ENCODE peak calls at places on chromosomes 1 and 21, in eight cellular contexts. G, W, L, J, T, Q, N and M are unnamed samples.

GRCh38 chr1:206557636-206558473 is 50.5 kb downstream of the RASSF5 start:
- DNase-seq in G (no peak), W (peak; percentile 27), L (no peak), J (no peak), T (no peak), Q (peak; percentile 54), N (no peak), M (no peak)

GRCh38 chr21:32587651-32588050 is 2.3 kb upstream of the TCP10L start:
- DNase-seq in G (no peak), W (no peak), L (no peak), J (no peak), T (no peak), Q (no peak), N (no peak), M (no peak)

GRCh38 chr21:36799869-36800268 is 101.0 kb downstream of the SIM2 start:
- DNase-seq in G (no peak), W (no peak), L (no peak), J (no peak), T (no peak), Q (no peak), N (no peak), M (no peak)

GRCh38 chr1:173916667-173917066 is 460 bp downstream of the SERPINC1 start:
- DNase-seq in G (no peak), W (no peak), L (no peak), J (no peak), T (no peak), Q (no peak), N (no peak), M (no peak)

GRCh38 chr1:18893120-18893519 is 9.2 kb downstream of the ALDH4A1 start:
- DNase-seq in G (peak; percentile 34), W (no peak), L (no peak), J (no peak), T (no peak), Q (no peak), N (no peak), M (no peak)

GRCh38 chr1:154866995-154867795 is 2.9 kb downstream of the KCNN3 start:
- DNase-seq in G (peak; percentile 85), W (no peak), L (no peak), J (no peak), T (peak; percentile 76), Q (no peak), N (peak; percentile 64), M (peak; percentile 48)

GRCh38 chr1:202796670-202797069 is 11.6 kb downstream of the KDM5B start:
- DNase-seq in G (no peak), W (no peak), L (no peak), J (no peak), T (no peak), Q (no peak), N (no peak), M (no peak)

GRCh38 chr1:58524353-58524945 is 22.1 kb downstream of the OMA1 start:
- DNase-seq in G (no peak), W (no peak), L (no peak), J (no peak), T (no peak), Q (no peak), N (no peak), M (no peak)

GRCh38 chr1:29785137-29785527 is 548.8 kb downstream of the PTPRU start:
- DNase-seq in G (no peak), W (no peak), L (no peak), J (no peak), T (no peak), Q (no peak), N (no peak), M (no peak)

GRCh38 chr1:185670187-185670627 is 64.0 kb upstream of the HMCN1 start:
- DNase-seq in G (peak; percentile 59), W (peak; percentile 33), L (peak; percentile 49), J (no peak), T (no peak), Q (peak; percentile 16), N (peak; percentile 60), M (no peak)

GRCh38 chr21:43708745-43709381 is 10.1 kb upstream of the PDXK start:
- DNase-seq in G (no peak), W (no peak), L (no peak), J (no peak), T (no peak), Q (no peak), N (no peak), M (no peak)

GRCh38 chr1:79052829-79053449 is 46.4 kb upstream of the ADGRL4 start:
- DNase-seq in G (peak; percentile 24), W (no peak), L (no peak), J (no peak), T (no peak), Q (peak; percentile 7), N (no peak), M (no peak)

GRCh38 chr1:180606109-180606508 is 25.7 kb upstream of the XPR1 start:
- DNase-seq in G (no peak), W (no peak), L (no peak), J (no peak), T (no peak), Q (no peak), N (peak; percentile 33), M (no peak)

GRCh38 chr1:180515857-180516388 is 13.5 kb upstream of the ACBD6 start:
- DNase-seq in G (peak; percentile 78), W (peak; percentile 65), L (peak; percentile 73), J (peak; percentile 42), T (peak; percentile 66), Q (peak; percentile 82), N (peak; percentile 89), M (peak; percentile 83)

GRCh38 chr1:231584117-231584516 is 42.5 kb upstream of the DISC1 start:
- DNase-seq in G (peak; percentile 62), W (peak; percentile 7), L (no peak), J (no peak), T (peak; percentile 76), Q (no peak), N (no peak), M (peak; percentile 67)

GRCh38 chr21:16534408-16535099 is 804.8 kb downstream of the USP25 start:
- DNase-seq in G (peak; percentile 57), W (no peak), L (no peak), J (no peak), T (no peak), Q (no peak), N (no peak), M (no peak)

GRCh38 chr1:93905734-93906133 is 3.5 kb downstream of the GCLM start:
- DNase-seq in G (peak; percentile 64), W (no peak), L (no peak), J (no peak), T (no peak), Q (no peak), N (no peak), M (no peak)

GRCh38 chr1:3441449-3441848 is 13.0 kb upstream of the ARHGEF16 start:
- DNase-seq in G (no peak), W (no peak), L (no peak), J (no peak), T (no peak), Q (no peak), N (no peak), M (no peak)

GRCh38 chr1:226603976-226604845 is 55.6 kb downstream of the STUM start:
- DNase-seq in G (peak; percentile 12), W (no peak), L (no peak), J (no peak), T (no peak), Q (no peak), N (peak; percentile 84), M (no peak)

GRCh38 chr1:183804916-183805734 is at the start of gene RGL1:
- DNase-seq in G (peak; percentile 71), W (peak; percentile 30), L (peak; percentile 70), J (peak; percentile 59), T (no peak), Q (no peak), N (peak; percentile 77), M (peak; percentile 49)

GRCh38 chr1:93979718-93980319 is 70.6 kb upstream of the GCLM start:
- DNase-seq in G (no peak), W (no peak), L (no peak), J (no peak), T (no peak), Q (no peak), N (no peak), M (no peak)